ENCODE peak calls at places on chromosomes 16 and 17, in four cellular contexts. D, V, Q and I are unnamed samples.

GRCh38 chr17:82213251-82214011 is 789 bp upstream of the CCDC57 start:
- DNase-seq in D (peak; percentile 61), V (peak; percentile 97), Q (no peak), I (peak; percentile 73)

GRCh38 chr16:15950167-15950854 is 895 bp downstream of the ABCC1 start:
- DNase-seq in D (peak; percentile 55), V (peak; percentile 68), Q (no peak), I (no peak)

GRCh38 chr16:30567991-30568638 is 3.4 kb downstream of the ZNF688 start:
- DNase-seq in D (no peak), V (no peak), Q (peak; percentile 66), I (no peak)

GRCh38 chr16:80997139-80997798 is 9.4 kb downstream of the CMC2 start:
- DNase-seq in D (no peak), V (no peak), Q (peak; percentile 66), I (no peak)

GRCh38 chr17:81918762-81919545 is 978 bp upstream of the SIRT7 start:
- DNase-seq in D (no peak), V (no peak), Q (no peak), I (no peak)

GRCh38 chr16:59632266-59632855 is 898.2 kb upstream of the GOT2 start:
- DNase-seq in D (no peak), V (no peak), Q (no peak), I (no peak)

GRCh38 chr17:17830740-17831207 is 6.0 kb downstream of the SREBF1 start:
- DNase-seq in D (no peak), V (no peak), Q (no peak), I (no peak)

GRCh38 chr16:13909872-13910303 is 10.1 kb upstream of the ERCC4 start:
- DNase-seq in D (no peak), V (no peak), Q (no peak), I (no peak)

GRCh38 chr17:78278139-78278741 is 46.8 kb downstream of the TMEM235 start:
- DNase-seq in D (peak; percentile 53), V (no peak), Q (no peak), I (no peak)

GRCh38 chr16:10682604-10683003 is 12.1 kb downstream of the TEKT5 start:
- DNase-seq in D (no peak), V (no peak), Q (no peak), I (no peak)

GRCh38 chr16:8183186-8184099 is 406.9 kb downstream of the TMEM114 start:
- DNase-seq in D (peak; percentile 34), V (no peak), Q (no peak), I (no peak)

GRCh38 chr17:78040561-78041400 is 82.3 kb downstream of the TNRC6C start:
- DNase-seq in D (no peak), V (peak; percentile 95), Q (peak; percentile 21), I (no peak)

GRCh38 chr17:5500804-5501391 is 14.5 kb downstream of the MIS12 start:
- DNase-seq in D (no peak), V (peak; percentile 99), Q (no peak), I (peak; percentile 95)

GRCh38 chr16:2286550-2286949 is 18.6 kb upstream of the RNPS1 start:
- DNase-seq in D (no peak), V (no peak), Q (no peak), I (no peak)

GRCh38 chr16:84499638-84500037 is 4.8 kb downstream of the MEAK7 start:
- DNase-seq in D (no peak), V (no peak), Q (no peak), I (no peak)

GRCh38 chr16:10858203-10858602 is 18.8 kb upstream of the CIITA start:
- DNase-seq in D (no peak), V (no peak), Q (no peak), I (no peak)

GRCh38 chr17:46150216-46150963 is 42.8 kb downstream of the KANSL1 start:
- DNase-seq in D (no peak), V (peak; percentile 35), Q (no peak), I (no peak)

GRCh38 chr16:69497876-69498596 is 67.7 kb upstream of the NFAT5 start:
- DNase-seq in D (no peak), V (no peak), Q (no peak), I (no peak)

GRCh38 chr16:50585331-50585776 is 37.2 kb downstream of the NKD1 start:
- DNase-seq in D (no peak), V (no peak), Q (no peak), I (no peak)

GRCh38 chr16:3879258-3879886 is 1.1 kb downstream of the CREBBP start:
- DNase-seq in D (no peak), V (peak; percentile 54), Q (no peak), I (no peak)

GRCh38 chr17:10613775-10614513 is 43.2 kb downstream of the MYH3 start:
- DNase-seq in D (no peak), V (no peak), Q (no peak), I (no peak)

GRCh38 chr17:14331200-14331981 is 30.5 kb downstream of the HS3ST3B1 start:
- DNase-seq in D (peak; percentile 62), V (no peak), Q (no peak), I (no peak)

GRCh38 chr17:67253379-67253778 is 8.4 kb upstream of the HELZ start:
- DNase-seq in D (no peak), V (no peak), Q (no peak), I (no peak)
- TF ChIP-seq NRF1 in D (no peak), V (no peak), Q (no peak), I (no peak)

DNA sequence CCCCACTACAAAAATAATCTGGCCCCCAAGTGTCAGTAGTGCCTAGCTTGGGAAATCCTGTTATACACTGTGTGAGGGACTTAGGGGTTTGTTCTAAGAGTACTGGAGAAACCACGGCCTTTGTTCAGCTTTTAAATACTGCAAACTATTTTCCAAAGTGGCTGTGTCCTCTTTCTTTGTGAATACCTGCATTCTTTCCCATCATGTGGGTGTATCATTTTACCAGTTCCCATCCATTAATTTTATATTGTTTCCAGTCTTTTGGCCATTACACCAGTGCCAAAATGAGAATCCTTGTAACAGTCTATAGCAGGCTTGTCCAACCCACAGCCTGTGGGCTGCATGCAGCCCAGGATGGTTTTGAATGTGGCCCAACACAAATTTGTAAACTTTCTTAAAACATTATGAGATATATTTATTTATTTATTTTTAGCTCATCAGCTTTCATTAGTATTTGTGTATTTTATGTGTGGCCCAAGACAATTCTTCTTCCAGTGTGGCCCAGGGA is 23.9 kb downstream of the ITPRIPL2 start:
- DNase-seq in D (no peak), V (no peak), Q (no peak), I (no peak)
- TF ChIP-seq NRF1 in D (no peak), V (no peak), Q (no peak), I (no peak)

GRCh38 chr17:51397361-51398127 is 137.2 kb downstream of the UTP18 start:
- DNase-seq in D (no peak), V (no peak), Q (no peak), I (no peak)
- TF ChIP-seq NRF1 in D (no peak), V (no peak), Q (no peak), I (no peak)

DNA sequence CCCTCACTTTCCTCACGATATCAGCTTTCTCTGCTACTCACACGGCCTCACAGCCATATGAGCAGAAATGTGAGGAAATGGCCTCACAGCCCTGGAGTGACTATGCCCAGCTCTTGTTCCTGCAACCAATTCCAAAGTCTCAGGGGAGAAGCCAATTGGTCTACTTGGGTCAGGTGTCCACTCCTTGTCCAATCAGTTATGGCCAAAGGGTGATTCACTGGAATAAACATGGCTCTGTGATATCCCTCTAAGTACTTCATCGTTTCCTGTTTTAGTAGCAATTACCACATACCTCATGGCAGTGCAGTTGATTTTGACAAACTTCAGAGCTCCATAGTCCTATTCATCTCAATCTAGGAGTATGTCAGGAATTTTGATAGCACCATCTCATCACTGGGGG is 195.4 kb downstream of the KATNIP start:
- DNase-seq in D (peak; percentile 54), V (no peak), Q (no peak), I (no peak)
- TF ChIP-seq NRF1 in D (no peak), V (no peak), Q (no peak), I (no peak)

GRCh38 chr17:76075364-76076099 is 951 bp downstream of the GALR2 start:
- DNase-seq in D (no peak), V (peak; percentile 74), Q (no peak), I (no peak)

GRCh38 chr17:76076100-76076764 is 1.7 kb downstream of the GALR2 start:
- DNase-seq in D (no peak), V (peak; percentile 64), Q (no peak), I (no peak)

GRCh38 chr17:76077582-76078110 is 1.3 kb upstream of the ZACN start:
- DNase-seq in D (peak; percentile 48), V (peak; percentile 80), Q (no peak), I (no peak)

GRCh38 chr17:76078859-76079576 is at the start of gene ZACN:
- DNase-seq in D (no peak), V (peak; percentile 53), Q (no peak), I (no peak)

GRCh38 chr17:76076765-76077581 is 2.0 kb upstream of the ZACN start:
- DNase-seq in D (no peak), V (peak; percentile 57), Q (no peak), I (peak; percentile 78)
- TF ChIP-seq NRF1 in D (no peak), V (no peak), Q (no peak), I (no peak)

DNA sequence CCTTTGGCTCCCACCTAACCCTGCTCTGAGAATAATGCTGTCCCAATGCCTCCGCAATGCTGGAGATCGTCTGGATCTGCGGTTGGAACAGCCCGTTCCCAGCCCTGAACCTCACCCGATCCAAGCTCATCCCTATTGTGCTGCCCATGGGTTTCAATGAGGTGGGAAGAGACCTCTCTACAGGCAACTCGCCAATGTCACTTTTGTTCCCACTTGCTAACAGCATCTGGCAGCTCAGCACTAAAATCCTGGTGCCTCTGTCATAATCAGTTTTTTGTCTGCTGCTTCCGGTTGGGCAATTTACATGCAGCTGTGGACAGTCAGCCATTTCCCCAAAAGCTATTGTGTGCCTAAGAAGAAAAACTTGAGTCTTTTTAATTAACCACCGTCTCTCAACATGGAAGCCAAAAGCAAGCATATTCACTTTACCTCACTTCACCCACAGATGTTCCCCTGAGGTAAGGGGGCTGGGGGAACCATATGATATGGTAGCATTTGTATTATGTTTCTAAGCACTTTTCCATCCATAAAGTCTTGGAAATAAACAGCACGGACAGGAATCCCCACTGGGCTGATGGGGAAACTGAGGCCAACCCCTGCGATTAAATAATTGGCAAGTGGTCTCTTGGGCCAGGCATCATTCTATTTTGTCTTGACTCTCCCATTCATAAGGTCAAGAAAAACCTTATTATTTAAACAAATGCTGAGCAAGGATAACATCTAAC is 159.2 kb upstream of the CDH5 start:
- DNase-seq in D (no peak), V (no peak), Q (no peak), I (no peak)
- TF ChIP-seq NRF1 in D (no peak), V (no peak), Q (no peak), I (no peak)

GRCh38 chr16:57940382-57940966 is 30.5 kb downstream of the CNGB1 start:
- DNase-seq in D (no peak), V (no peak), Q (no peak), I (no peak)

GRCh38 chr16:57938484-57938883 is 32.4 kb downstream of the CNGB1 start:
- DNase-seq in D (no peak), V (no peak), Q (no peak), I (no peak)

GRCh38 chr16:57941016-57941656 is 29.8 kb downstream of the CNGB1 start:
- DNase-seq in D (no peak), V (peak; percentile 86), Q (no peak), I (no peak)

GRCh38 chr16:57938936-57939871 is 31.7 kb downstream of the CNGB1 start:
- DNase-seq in D (no peak), V (no peak), Q (no peak), I (no peak)

DNA sequence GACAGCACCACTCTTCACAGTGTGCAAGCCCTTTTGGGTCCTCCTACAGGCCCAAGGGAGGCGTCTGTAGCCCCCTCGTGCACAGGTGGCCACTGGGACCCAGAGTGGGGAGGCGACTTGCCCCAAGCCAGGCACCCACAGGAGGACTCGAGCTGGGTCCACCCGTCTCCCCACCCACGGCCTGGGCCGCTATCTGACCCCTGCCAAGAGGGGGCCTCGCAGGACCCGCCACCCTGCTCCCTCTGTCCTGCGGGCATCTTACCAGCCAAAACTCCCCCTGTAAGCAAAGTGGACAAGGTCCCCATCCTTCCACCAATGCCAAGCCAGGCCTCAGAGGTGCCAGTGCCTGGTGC is 31.1 kb downstream of the CNGB1 start:
- DNase-seq in D (no peak), V (no peak), Q (no peak), I (no peak)
- TF ChIP-seq NRF1 in D (no peak), V (no peak), Q (no peak), I (no peak)